ENCODE peak calls at places on chromosome 21, in six cellular contexts. L, Z, Q, X, G and J are unnamed samples.

GRCh38 chr21:33852495-33852894 is 63.1 kb downstream of the ATP5PO start:
- DNase-seq in L (no peak), Z (no peak), Q (no peak), X (no peak), G (no peak), J (no peak)

GRCh38 chr21:18204931-18205330 is 39.7 kb upstream of the CHODL start:
- DNase-seq in L (no peak), Z (no peak), Q (no peak), X (no peak), G (no peak), J (no peak)

GRCh38 chr21:17512245-17513213 is at the start of gene CXADR:
- DNase-seq in L (peak; percentile 68), Z (no peak), Q (peak; percentile 65), X (peak; percentile 69), G (no peak), J (peak; percentile 85)

GRCh38 chr21:34072145-34073031 is 990 bp upstream of the MRPS6 start:
- DNase-seq in L (peak; percentile 40), Z (no peak), Q (peak; percentile 33), X (peak; percentile 91), G (no peak), J (no peak)

GRCh38 chr21:37742532-37742931 is 173.7 kb downstream of the KCNJ6 start:
- DNase-seq in L (no peak), Z (no peak), Q (no peak), X (no peak), G (peak; percentile 4), J (no peak)

GRCh38 chr21:29601072-29601471 is 302.4 kb downstream of the BACH1 start:
- DNase-seq in L (no peak), Z (no peak), Q (no peak), X (no peak), G (no peak), J (no peak)

GRCh38 chr21:21076051-21076450 is 77.8 kb downstream of the NCAM2 start:
- DNase-seq in L (no peak), Z (no peak), Q (no peak), X (no peak), G (no peak), J (no peak)

GRCh38 chr21:31558839-31559367 is 100.6 kb upstream of the SOD1 start:
- DNase-seq in L (peak; percentile 92), Z (peak; percentile 8), Q (peak; percentile 78), X (peak; percentile 77), G (peak; percentile 76), J (peak; percentile 91)

GRCh38 chr21:14620152-14620551 is 74.0 kb upstream of the SAMSN1 start:
- DNase-seq in L (no peak), Z (no peak), Q (no peak), X (no peak), G (no peak), J (no peak)

GRCh38 chr21:44428281-44428942 is 26.9 kb upstream of the LRRC3 start:
- DNase-seq in L (no peak), Z (no peak), Q (no peak), X (peak; percentile 15), G (no peak), J (no peak)

GRCh38 chr21:31416465-31416864 is 72.4 kb upstream of the TIAM1 start:
- DNase-seq in L (no peak), Z (no peak), Q (no peak), X (no peak), G (no peak), J (no peak)

GRCh38 chr21:34915364-34915834 is 133.7 kb downstream of the RUNX1 start:
- DNase-seq in L (no peak), Z (no peak), Q (no peak), X (no peak), G (peak; percentile 65), J (no peak)

GRCh38 chr21:34991366-34991967 is 57.6 kb downstream of the RUNX1 start:
- DNase-seq in L (no peak), Z (no peak), Q (no peak), X (no peak), G (no peak), J (no peak)

GRCh38 chr21:33884361-33885157 is 31.0 kb downstream of the ATP5PO start:
- DNase-seq in L (no peak), Z (no peak), Q (peak; percentile 34), X (no peak), G (no peak), J (no peak)

GRCh38 chr21:26077523-26077922 is 93.0 kb downstream of the APP start:
- DNase-seq in L (no peak), Z (no peak), Q (no peak), X (no peak), G (peak; percentile 71), J (no peak)

GRCh38 chr21:25459365-25459764 is 147.9 kb downstream of the MRPL39 start:
- DNase-seq in L (no peak), Z (no peak), Q (no peak), X (no peak), G (no peak), J (no peak)

GRCh38 chr21:25956993-25957714 is 213.4 kb downstream of the APP start:
- DNase-seq in L (no peak), Z (no peak), Q (no peak), X (peak; percentile 85), G (peak; percentile 86), J (no peak)

GRCh38 chr21:36699546-36700294 is 805 bp downstream of the SIM2 start:
- DNase-seq in L (no peak), Z (no peak), Q (no peak), X (no peak), G (no peak), J (no peak)
- H3K4me1 ChIP-seq in L (peaks cover 6% of the 10 kb centered on the region), Z (peaks cover 33% of the 10 kb centered on the region), Q (peaks cover 25% of the 10 kb centered on the region), X (peaks cover 14% of the 10 kb centered on the region), G (no peaks in the 10 kb centered on the region), J (peaks cover 23% of the 10 kb centered on the region)

GRCh38 chr21:41953831-41954653 is at the start of gene C2CD2:
- DNase-seq in L (peak; percentile 81), Z (no peak), Q (no peak), X (peak; percentile 84), G (peak; percentile 73), J (peak; percentile 88)
- TF ChIP-seq POLR2A in L (no peak), Z (no peak), Q (no peak), X (peak; percentile 85), G (peak; percentile 83), J (no peak)

GRCh38 chr21:43211085-43212071 is 42.6 kb downstream of the CRYAA start:
- DNase-seq in L (peak; percentile 50), Z (no peak), Q (peak; percentile 22), X (peak; percentile 88), G (no peak), J (peak; percentile 65)
- TF ChIP-seq CTCF in L (peak; percentile 11), Z (no peak), Q (no peak), X (peak; percentile 31), G (peak; percentile 12), J (peak; percentile 47)

GRCh38 chr21:45768741-45769049 is 125.2 kb downstream of the PCBP3 start:
- DNase-seq in L (no peak), Z (no peak), Q (no peak), X (no peak), G (no peak), J (no peak)

GRCh38 chr21:45766501-45766900 is 123.0 kb downstream of the PCBP3 start:
- DNase-seq in L (no peak), Z (no peak), Q (no peak), X (no peak), G (no peak), J (no peak)

GRCh38 chr21:45767071-45768006 is 123.8 kb downstream of the PCBP3 start:
- DNase-seq in L (no peak), Z (no peak), Q (no peak), X (no peak), G (peak; percentile 51), J (no peak)

GRCh38 chr21:45769239-45769758 is 125.8 kb downstream of the PCBP3 start:
- DNase-seq in L (no peak), Z (no peak), Q (no peak), X (no peak), G (no peak), J (no peak)

DNA sequence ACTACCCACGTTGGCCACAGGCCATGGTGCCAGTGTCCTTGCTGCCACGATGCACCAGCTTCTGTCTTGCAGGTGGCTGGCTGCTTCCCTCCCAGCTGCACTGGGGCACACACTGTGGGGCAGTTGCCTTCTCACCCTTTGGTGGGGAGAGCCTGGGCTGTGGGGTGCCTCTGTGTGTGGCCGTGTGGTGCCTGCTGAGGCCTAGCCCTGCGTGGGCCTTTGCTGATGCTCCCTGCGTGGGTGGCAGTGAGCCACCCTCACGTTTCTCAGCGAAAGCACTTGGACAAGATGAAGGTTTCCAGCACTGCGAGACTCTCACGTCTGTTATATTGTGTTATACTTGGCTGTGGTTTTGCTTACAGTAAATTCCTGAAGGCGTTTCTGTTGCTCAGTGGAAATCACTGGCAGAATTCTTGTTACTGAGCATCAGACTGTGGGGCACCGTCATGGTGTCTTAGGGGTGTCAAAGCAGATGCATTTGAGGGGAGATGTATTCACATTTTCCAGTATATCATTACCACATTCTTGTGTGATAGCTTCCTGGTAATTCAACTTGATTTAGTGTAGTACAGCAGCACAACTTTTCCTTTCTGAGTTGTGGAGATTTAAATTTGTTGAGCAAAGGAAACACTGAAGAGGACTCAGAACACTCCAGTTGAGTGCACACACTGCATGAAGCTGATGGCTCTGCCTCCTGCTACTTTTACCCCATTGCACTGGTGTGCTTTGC is 124.7 kb downstream of the PCBP3 start:
- DNase-seq in L (no peak), Z (no peak), Q (no peak), X (no peak), G (peak; percentile 24), J (no peak)
- H3K4me1 ChIP-seq in L (no peaks in the 10 kb centered on the region), Z (no peaks in the 10 kb centered on the region), Q (no peaks in the 10 kb centered on the region), X (no peaks in the 10 kb centered on the region), G (peaks cover 1% of the 10 kb centered on the region), J (no peaks in the 10 kb centered on the region)

GRCh38 chr21:46363698-46364097 is 39.7 kb downstream of the PCNT start:
- DNase-seq in L (no peak), Z (no peak), Q (no peak), X (no peak), G (no peak), J (no peak)
- TF ChIP-seq POLR2A in L (no peak), Z (no peak), Q (no peak), X (no peak), G (no peak), J (no peak)

DNA sequence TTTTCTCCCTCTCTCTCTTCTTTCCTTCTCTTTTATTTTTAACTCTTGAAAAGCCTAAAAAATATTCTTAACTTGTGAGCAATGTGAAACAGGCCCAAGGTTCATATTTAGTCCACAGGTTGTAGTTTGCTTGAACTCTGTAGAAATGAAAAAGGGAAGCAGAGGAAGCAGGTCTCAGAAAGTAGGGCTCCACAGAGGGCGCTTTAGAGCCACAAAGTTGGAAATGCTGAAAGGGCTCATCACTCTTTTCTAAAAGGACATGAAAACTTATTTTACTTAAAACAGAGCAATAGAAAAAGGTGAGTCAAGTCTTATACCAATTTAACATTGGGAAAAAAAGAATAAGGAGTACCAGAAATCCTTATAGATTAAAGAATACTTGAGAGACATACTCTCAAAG is 247.0 kb downstream of the USP25 start:
- DNase-seq in L (no peak), Z (no peak), Q (no peak), X (peak; percentile 4), G (no peak), J (no peak)
- TF ChIP-seq CTCF in L (no peak), Z (no peak), Q (no peak), X (no peak), G (peak; percentile 28), J (no peak)